ENCODE peak calls at places on chromosomes 5 and 9, in four cellular contexts. One of them, this sample, is unnamed.
A peak's percentile ranks its signal among the peaks of the same experiment; 100 is the strongest.

GRCh38 chr9:92716557-92716956 is 46.6 kb upstream of the IPPK start:
- DNase-seq in GM12878: no peak
- DNase-seq in K562: peak; percentile 79
- DNase-seq in HepG2: peak; percentile 47
- DNase-seq in this sample: peak; percentile 42

GRCh38 chr5:7017004-7017770 is 304.0 kb downstream of the TENT4A start:
- DNase-seq in GM12878: no peak
- DNase-seq in K562: no peak
- DNase-seq in HepG2: no peak
- DNase-seq in this sample: no peak

GRCh38 chr5:167920589-167920988 is 370.9 kb upstream of the WWC1 start:
- DNase-seq in GM12878: no peak
- DNase-seq in K562: no peak
- DNase-seq in HepG2: no peak
- DNase-seq in this sample: no peak

GRCh38 chr5:9533096-9533495 is 12.8 kb downstream of the SEMA5A start:
- DNase-seq in GM12878: no peak
- DNase-seq in K562: no peak
- DNase-seq in HepG2: no peak
- DNase-seq in this sample: no peak

GRCh38 chr5:143562935-143563334 is 159.4 kb upstream of the NR3C1 start:
- DNase-seq in GM12878: no peak
- DNase-seq in K562: no peak
- DNase-seq in HepG2: peak; percentile 82
- DNase-seq in this sample: peak; percentile 78

GRCh38 chr5:76529464-76530344 is 93.5 kb downstream of the F2RL2 start:
- DNase-seq in GM12878: no peak
- DNase-seq in K562: no peak
- DNase-seq in HepG2: peak; percentile 18
- DNase-seq in this sample: no peak

GRCh38 chr9:88811511-88811910 is 179.8 kb upstream of the S1PR3 start:
- DNase-seq in GM12878: no peak
- DNase-seq in K562: no peak
- DNase-seq in HepG2: no peak
- DNase-seq in this sample: no peak

GRCh38 chr5:134626369-134627014 is 6.1 kb downstream of the SAR1B start:
- DNase-seq in GM12878: no peak
- DNase-seq in K562: no peak
- DNase-seq in HepG2: peak; percentile 57
- DNase-seq in this sample: no peak

GRCh38 chr9:97809666-97810344 is 43.2 kb upstream of the FOXE1 start:
- DNase-seq in GM12878: no peak
- DNase-seq in K562: no peak
- DNase-seq in HepG2: no peak
- DNase-seq in this sample: no peak

GRCh38 chr9:125815568-125815967 is 68.4 kb downstream of the PBX3 start:
- DNase-seq in GM12878: no peak
- DNase-seq in K562: no peak
- DNase-seq in HepG2: no peak
- DNase-seq in this sample: no peak

GRCh38 chr5:145588113-145588512 is 247.0 kb downstream of the PRELID2 start:
- DNase-seq in GM12878: no peak
- DNase-seq in K562: no peak
- DNase-seq in HepG2: no peak
- DNase-seq in this sample: no peak

GRCh38 chr9:35822926-35823325 is 5.6 kb downstream of the FAM221B start:
- DNase-seq in GM12878: no peak
- DNase-seq in K562: no peak
- DNase-seq in HepG2: no peak
- DNase-seq in this sample: no peak

GRCh38 chr9:4814913-4815312 is 22.2 kb downstream of the RCL1 start:
- DNase-seq in GM12878: peak; percentile 77
- DNase-seq in K562: no peak
- DNase-seq in HepG2: no peak
- DNase-seq in this sample: no peak

GRCh38 chr9:112711050-112711689 is 6.7 kb downstream of the INIP start:
- DNase-seq in GM12878: no peak
- DNase-seq in K562: no peak
- DNase-seq in HepG2: peak; percentile 44
- DNase-seq in this sample: peak; percentile 42

GRCh38 chr9:107807183-107807582 is 317.6 kb upstream of the KLF4 start:
- DNase-seq in GM12878: no peak
- DNase-seq in K562: no peak
- DNase-seq in HepG2: no peak
- DNase-seq in this sample: no peak

GRCh38 chr9:86126998-86127972 is 27.9 kb upstream of the GOLM1 start:
- DNase-seq in GM12878: no peak
- DNase-seq in K562: peak; percentile 64
- DNase-seq in HepG2: peak; percentile 79
- DNase-seq in this sample: peak; percentile 98

GRCh38 chr5:96661101-96661840 is 905 bp upstream of the CAST start:
- DNase-seq in GM12878: peak; percentile 26
- DNase-seq in K562: no peak
- DNase-seq in HepG2: no peak
- DNase-seq in this sample: peak; percentile 56

GRCh38 chr9:113657765-113658564 is 194.4 kb downstream of the RGS3 start:
- DNase-seq in GM12878: peak; percentile 39
- DNase-seq in K562: peak; percentile 87
- DNase-seq in HepG2: peak; percentile 73
- DNase-seq in this sample: peak; percentile 85

GRCh38 chr9:13568446-13568845 is 289.0 kb upstream of the MPDZ start:
- DNase-seq in GM12878: no peak
- DNase-seq in K562: no peak
- DNase-seq in HepG2: no peak
- DNase-seq in this sample: no peak

GRCh38 chr9:134726722-134727034 is 85.1 kb downstream of the COL5A1 start:
- DNase-seq in GM12878: no peak
- DNase-seq in K562: no peak
- DNase-seq in HepG2: no peak
- DNase-seq in this sample: no peak

GRCh38 chr9:134724231-134724911 is 82.8 kb downstream of the COL5A1 start:
- DNase-seq in GM12878: no peak
- DNase-seq in K562: no peak
- DNase-seq in HepG2: no peak
- DNase-seq in this sample: no peak

GRCh38 chr9:134724912-134725604 is 83.5 kb downstream of the COL5A1 start:
- DNase-seq in GM12878: no peak
- DNase-seq in K562: no peak
- DNase-seq in HepG2: no peak
- DNase-seq in this sample: no peak

GRCh38 chr9:134725605-134725940 is 84.0 kb downstream of the COL5A1 start:
- DNase-seq in GM12878: no peak
- DNase-seq in K562: no peak
- DNase-seq in HepG2: no peak
- DNase-seq in this sample: no peak

GRCh38 chr9:134726026-134726721 is 84.6 kb downstream of the COL5A1 start:
- DNase-seq in GM12878: no peak
- DNase-seq in K562: no peak
- DNase-seq in HepG2: no peak
- DNase-seq in this sample: no peak
- TF ChIP-seq POLR2AphosphoS2 in GM12878: no peak
- TF ChIP-seq POLR2AphosphoS2 in K562: no peak
- TF ChIP-seq POLR2AphosphoS2 in HepG2: no peak
- TF ChIP-seq POLR2AphosphoS2 in this sample: no peak

GRCh38 chr5:44542470-44542869 is 153.2 kb upstream of the FGF10 start:
- DNase-seq in GM12878: no peak
- DNase-seq in K562: no peak
- DNase-seq in HepG2: no peak
- DNase-seq in this sample: no peak

DNA sequence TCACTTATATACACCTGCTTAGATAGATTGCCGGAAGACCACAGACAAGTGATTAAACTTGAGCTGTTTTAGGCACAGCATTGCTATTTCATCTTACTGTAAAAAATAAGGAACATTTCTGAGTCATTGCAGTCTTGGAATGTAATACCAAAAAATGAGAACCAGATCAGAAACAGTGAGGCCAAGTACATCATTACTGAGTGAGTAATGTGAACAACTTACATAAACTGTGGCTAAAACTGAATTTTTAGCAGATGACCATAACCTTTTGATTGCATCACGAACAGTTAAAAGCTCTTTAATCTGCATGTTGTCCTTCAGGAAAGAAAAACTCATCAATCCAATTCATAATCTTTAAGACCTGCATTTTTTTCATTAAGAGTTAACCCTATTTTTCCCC is 157.1 kb upstream of the FGF10 start:
- DNase-seq in GM12878: no peak
- DNase-seq in K562: no peak
- DNase-seq in HepG2: no peak
- DNase-seq in this sample: no peak
- TF ChIP-seq POLR2AphosphoS2 in GM12878: no peak
- TF ChIP-seq POLR2AphosphoS2 in K562: no peak
- TF ChIP-seq POLR2AphosphoS2 in HepG2: no peak
- TF ChIP-seq POLR2AphosphoS2 in this sample: no peak

GRCh38 chr5:179405426-179406030 is 60.3 kb upstream of the ADAMTS2 start:
- DNase-seq in GM12878: no peak
- DNase-seq in K562: no peak
- DNase-seq in HepG2: no peak
- DNase-seq in this sample: no peak

GRCh38 chr5:179406031-179406681 is 60.9 kb upstream of the ADAMTS2 start:
- DNase-seq in GM12878: no peak
- DNase-seq in K562: no peak
- DNase-seq in HepG2: no peak
- DNase-seq in this sample: no peak

GRCh38 chr5:179409806-179410205 is 64.5 kb upstream of the ADAMTS2 start:
- DNase-seq in GM12878: no peak
- DNase-seq in K562: peak; percentile 27
- DNase-seq in HepG2: no peak
- DNase-seq in this sample: no peak

GRCh38 chr5:179408646-179409045 is 63.4 kb upstream of the ADAMTS2 start:
- DNase-seq in GM12878: no peak
- DNase-seq in K562: no peak
- DNase-seq in HepG2: no peak
- DNase-seq in this sample: no peak

DNA sequence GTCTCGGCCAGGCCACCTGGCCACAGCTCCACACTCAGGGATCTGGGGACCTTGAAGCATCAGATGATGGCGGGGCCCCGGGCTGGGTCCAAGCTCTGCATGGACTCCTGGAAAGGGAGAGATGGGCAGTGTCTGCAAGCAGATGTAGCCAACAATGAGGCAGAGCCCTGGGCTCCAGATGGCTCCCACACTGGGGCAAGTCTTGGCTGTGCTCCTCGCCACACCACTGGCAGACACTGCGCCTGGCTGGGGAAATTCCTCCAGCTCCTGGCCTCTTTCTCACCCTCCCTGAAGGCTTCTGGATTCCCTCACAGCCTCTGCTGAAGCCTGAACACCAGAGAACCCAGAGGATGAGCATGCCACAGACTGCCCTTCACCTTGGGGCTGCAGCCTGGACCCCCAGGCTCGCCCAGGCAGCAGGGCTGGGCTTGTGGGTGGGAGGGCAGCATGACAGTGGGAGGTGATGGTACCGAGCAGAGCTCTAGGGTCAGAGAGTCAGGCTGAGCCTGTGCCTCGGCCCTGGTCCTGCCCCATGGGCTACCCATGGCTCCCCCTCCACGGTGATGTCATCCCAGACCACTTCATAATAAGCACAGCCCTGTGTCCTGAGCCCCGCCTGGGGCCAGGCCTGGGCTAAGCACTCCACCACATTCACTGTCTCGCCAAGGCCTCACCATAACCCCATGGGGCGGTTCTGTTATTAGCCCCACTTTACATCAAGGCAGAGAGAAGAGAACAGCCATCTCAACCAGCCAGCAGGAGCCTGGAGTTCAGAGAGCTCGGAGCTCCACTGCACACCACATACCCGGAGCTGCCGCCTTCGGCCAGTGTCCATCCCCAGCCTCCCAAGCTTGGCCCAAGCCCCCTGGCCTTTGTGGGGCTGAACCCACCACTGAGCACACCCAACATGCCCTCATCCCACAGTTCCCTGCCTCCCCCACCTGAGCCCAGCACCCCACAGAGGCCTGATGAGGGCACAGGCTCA is 62.2 kb upstream of the ADAMTS2 start:
- DNase-seq in GM12878: no peak
- DNase-seq in K562: no peak
- DNase-seq in HepG2: no peak
- DNase-seq in this sample: no peak
- TF ChIP-seq POLR2AphosphoS2 in GM12878: no peak
- TF ChIP-seq POLR2AphosphoS2 in K562: no peak
- TF ChIP-seq POLR2AphosphoS2 in HepG2: no peak
- TF ChIP-seq POLR2AphosphoS2 in this sample: no peak

GRCh38 chr9:114779352-114779845 is 26.4 kb downstream of the TNFSF15 start:
- DNase-seq in GM12878: no peak
- DNase-seq in K562: no peak
- DNase-seq in HepG2: no peak
- DNase-seq in this sample: peak; percentile 92
- TF ChIP-seq POLR2AphosphoS2 in GM12878: no peak
- TF ChIP-seq POLR2AphosphoS2 in K562: no peak
- TF ChIP-seq POLR2AphosphoS2 in HepG2: no peak
- TF ChIP-seq POLR2AphosphoS2 in this sample: no peak

DNA sequence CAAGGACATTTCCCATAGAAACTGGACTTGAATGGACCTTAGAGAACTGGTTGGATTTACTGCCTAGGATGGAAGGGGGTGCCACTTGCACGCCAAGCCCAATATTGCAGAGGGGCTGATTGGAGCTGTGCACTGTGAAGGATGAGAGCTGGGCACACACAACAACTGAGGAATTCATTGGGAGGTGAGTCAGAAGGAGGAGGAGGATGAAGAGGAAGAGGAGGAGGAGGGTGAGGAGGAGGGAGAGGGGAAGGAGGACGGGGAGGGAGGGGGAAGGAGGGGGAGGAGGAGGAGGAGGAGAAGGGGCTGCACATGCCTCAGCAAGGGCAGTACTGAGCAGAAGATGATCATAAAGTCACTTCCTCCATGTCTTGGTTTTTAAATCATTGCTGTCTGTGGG is 5.7 kb upstream of the ICE1 start:
- DNase-seq in GM12878: no peak
- DNase-seq in K562: no peak
- DNase-seq in HepG2: no peak
- DNase-seq in this sample: no peak
- TF ChIP-seq POLR2AphosphoS2 in GM12878: no peak
- TF ChIP-seq POLR2AphosphoS2 in K562: no peak
- TF ChIP-seq POLR2AphosphoS2 in HepG2: no peak
- TF ChIP-seq POLR2AphosphoS2 in this sample: no peak

GRCh38 chr5:132773601-132774355 is 3.3 kb downstream of the SEPTIN8 start:
- DNase-seq in GM12878: no peak
- DNase-seq in K562: peak; percentile 52
- DNase-seq in HepG2: no peak
- DNase-seq in this sample: no peak

GRCh38 chr5:132773114-132773513 is 3.9 kb downstream of the SEPTIN8 start:
- DNase-seq in GM12878: no peak
- DNase-seq in K562: no peak
- DNase-seq in HepG2: no peak
- DNase-seq in this sample: no peak

GRCh38 chr5:132770476-132771159 is 6.4 kb downstream of the SEPTIN8 start:
- DNase-seq in GM12878: no peak
- DNase-seq in K562: no peak
- DNase-seq in HepG2: no peak
- DNase-seq in this sample: no peak

GRCh38 chr5:132771559-132771998 is 5.5 kb downstream of the SEPTIN8 start:
- DNase-seq in GM12878: no peak
- DNase-seq in K562: no peak
- DNase-seq in HepG2: peak; percentile 90
- DNase-seq in this sample: peak; percentile 17

GRCh38 chr5:132772291-132773070 is 4.6 kb downstream of the SEPTIN8 start:
- DNase-seq in GM12878: no peak
- DNase-seq in K562: no peak
- DNase-seq in HepG2: no peak
- DNase-seq in this sample: no peak
- TF ChIP-seq POLR2AphosphoS2 in GM12878: no peak
- TF ChIP-seq POLR2AphosphoS2 in K562: no peak
- TF ChIP-seq POLR2AphosphoS2 in HepG2: no peak
- TF ChIP-seq POLR2AphosphoS2 in this sample: no peak